ENCODE peak calls at places on chromosomes 11 and 22, in four cellular contexts. V, N, T and A are unnamed samples.

GRCh38 chr22:36787594-36787993 is 11.7 kb upstream of the IFT27 start:
- DNase-seq in T (no peak), V (no peak), N (no peak), A (no peak)

GRCh38 chr22:39288135-39288898 is 31.1 kb downstream of the RPL3 start:
- DNase-seq in T (no peak), V (no peak), N (no peak), A (no peak)

GRCh38 chr22:36369922-36370781 is 17.6 kb downstream of the MYH9 start:
- DNase-seq in N (peak), T (no peak), V (no peak), A (no peak)

GRCh38 chr11:79052539-79052938 is 388.3 kb downstream of the TENM4 start:
- DNase-seq in N (no peak), V (no peak), T (no peak), A (no peak)

GRCh38 chr11:121472310-121472709 is 19.5 kb upstream of the SORL1-AS1 start:
- DNase-seq in V (no peak), N (no peak), T (no peak), A (no peak)

GRCh38 chr11:128500488-128500887 is 86.9 kb downstream of the ETS1 start:
- DNase-seq in N (no peak), T (no peak), V (no peak), A (no peak)

GRCh38 chr11:89489930-89490329 is 1.2 kb downstream of the NOX4 start:
- DNase-seq in T (no peak), V (no peak), N (no peak), A (no peak)

GRCh38 chr11:57778318-57779037 is 16.9 kb downstream of the CTNND1 start:
- DNase-seq in T (peak), V (no peak), N (peak), A (peak)

GRCh38 chr11:31793264-31793663 is 17.9 kb downstream of the PAX6 start:
- DNase-seq in N (no peak), V (no peak), T (no peak), A (no peak)

GRCh38 chr22:39808087-39808486 is 85.5 kb downstream of the ENTHD1 start:
- DNase-seq in V (no peak), T (peak), N (peak), A (peak)

GRCh38 chr11:1155274-1155693 is 2.5 kb upstream of the MUC5AC start:
- DNase-seq in N (no peak), V (no peak), T (no peak), A (no peak)

GRCh38 chr11:559020-559620 is 1.4 kb downstream of the LMNTD2 start:
- DNase-seq in T (no peak), V (no peak), N (no peak), A (no peak)

DNA sequence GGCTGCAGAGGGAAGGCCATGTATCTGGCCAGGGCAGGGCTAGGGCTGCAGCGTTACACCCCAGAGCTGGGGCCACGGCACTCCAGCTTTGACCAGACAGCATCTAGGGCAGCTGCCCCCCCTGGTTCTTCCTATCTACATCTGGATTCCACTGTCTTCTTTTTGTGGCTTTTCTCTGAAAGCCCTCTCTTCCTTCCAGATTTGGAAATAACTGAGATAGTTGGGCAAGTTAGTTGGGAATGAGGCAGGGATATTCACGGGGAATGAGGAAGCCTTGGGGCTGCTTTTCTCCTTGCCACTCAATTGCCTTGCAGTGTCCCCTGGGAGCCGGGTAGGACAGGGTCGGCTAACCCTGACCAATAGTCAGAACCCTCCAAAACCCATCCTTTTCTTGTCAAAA is 26.8 kb downstream of the CLMP start:
- DNase-seq in N (no peak), V (no peak), T (no peak), A (no peak)
- H3K9ac ChIP-seq in N (no peak), V (no peak), T (no peak), A (no peak)

GRCh38 chr11:61592176-61592575 is 11.3 kb upstream of the SYT7 start:
- DNase-seq in T (no peak), N (no peak), V (no peak), A (no peak)

GRCh38 chr11:61586792-61587430 is 6.0 kb upstream of the SYT7 start:
- DNase-seq in N (peak), T (no peak), V (no peak), A (no peak)

GRCh38 chr11:61587541-61587941 is 6.7 kb upstream of the SYT7 start:
- DNase-seq in V (no peak), T (peak), N (no peak), A (peak)

GRCh38 chr11:61587951-61588695 is 7.2 kb upstream of the SYT7 start:
- DNase-seq in T (peak), V (no peak), N (no peak), A (peak)

GRCh38 chr11:61589961-61590360 is 9.1 kb upstream of the SYT7 start:
- DNase-seq in N (no peak), T (no peak), V (no peak), A (no peak)
- TF ChIP-seq SUZ12 in N (no peak), T (no peak), V (no peak), A (no peak)

GRCh38 chr22:38103641-38104040 is 6.8 kb downstream of the BAIAP2L2 start:
- DNase-seq in V (no peak), T (no peak), N (no peak), A (no peak)

GRCh38 chr22:38097058-38097457 is 13.1 kb upstream of the SLC16A8 start:
- DNase-seq in T (no peak), N (no peak), V (no peak), A (no peak)

GRCh38 chr22:38098410-38099249 is 11.9 kb downstream of the BAIAP2L2 start:
- DNase-seq in V (no peak), T (no peak), N (no peak), A (no peak)

GRCh38 chr22:38097557-38098409 is 12.7 kb downstream of the BAIAP2L2 start:
- DNase-seq in V (no peak), T (peak), N (no peak), A (no peak)
- H3K9ac ChIP-seq in V (no peak), T (no peak), N (no peak), A (peak)

DNA sequence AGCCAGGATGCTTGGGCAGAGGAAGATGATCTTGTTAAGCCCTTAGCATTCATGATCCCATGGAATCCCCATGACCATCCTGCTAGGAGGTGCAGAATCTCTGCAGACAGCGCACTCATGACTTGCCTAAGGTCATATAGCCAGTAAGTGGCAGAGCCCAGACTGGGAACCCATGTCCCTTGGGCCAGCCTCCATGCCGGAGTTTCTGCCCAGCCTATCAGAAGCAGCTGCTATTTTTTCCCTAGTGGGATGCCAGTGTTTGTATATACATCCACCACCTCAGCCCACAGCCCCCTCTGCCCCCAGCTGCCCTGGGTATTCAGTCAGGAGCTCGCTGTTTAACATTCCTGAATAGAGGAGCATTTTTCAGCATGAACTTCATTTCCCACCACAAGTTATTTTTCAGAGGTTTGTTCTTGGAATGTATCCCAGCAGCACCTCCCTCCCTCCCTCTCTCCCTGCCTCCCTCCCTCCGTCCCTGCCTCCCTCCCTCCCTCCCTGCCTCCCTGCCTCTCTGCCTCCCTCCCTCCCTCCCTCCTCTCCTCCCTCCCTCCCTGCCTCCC is 34.4 kb upstream of the SUSD2 start:
- DNase-seq in N (no peak), V (no peak), T (peak), A (no peak)
- TF ChIP-seq SUZ12 in N (no peak), V (no peak), T (no peak), A (no peak)

DNA sequence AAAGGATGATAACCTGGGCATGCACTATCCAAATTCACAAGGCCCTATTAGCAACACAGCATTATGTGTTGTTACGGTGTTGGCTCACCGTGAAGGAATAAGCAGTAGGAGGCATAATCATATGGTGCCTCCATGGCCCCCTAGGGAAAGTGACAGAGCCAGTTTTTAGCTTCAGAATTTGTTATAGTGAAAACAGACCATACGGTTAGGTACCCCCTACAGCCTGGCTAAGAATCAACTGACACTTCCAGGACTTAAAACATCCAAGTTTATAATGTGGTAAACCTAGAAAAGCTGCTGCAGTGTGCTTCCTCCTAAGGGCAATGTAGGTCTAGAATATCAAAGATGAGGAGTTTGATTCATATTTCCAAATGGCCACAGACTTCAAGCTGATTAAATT is 30.4 kb downstream of the KIF18A start:
- DNase-seq in N (no peak), T (no peak), V (no peak), A (no peak)
- H3K9ac ChIP-seq in N (no peak), T (no peak), V (no peak), A (no peak)

GRCh38 chr11:36304349-36304748 is 8.3 kb downstream of the PRR5L start:
- DNase-seq in V (no peak), N (no peak), T (no peak), A (no peak)
- TF ChIP-seq SUZ12 in V (no peak), N (no peak), T (no peak), A (no peak)

GRCh38 chr11:116190861-116191260 is 581.9 kb downstream of the BUD13 start:
- DNase-seq in T (no peak), N (no peak), V (no peak), A (no peak)

GRCh38 chr11:116192509-116193206 is 580.1 kb downstream of the BUD13 start:
- DNase-seq in V (no peak), N (no peak), T (no peak), A (no peak)

GRCh38 chr11:116190206-116190605 is 582.6 kb downstream of the BUD13 start:
- DNase-seq in T (no peak), N (no peak), V (no peak), A (no peak)

GRCh38 chr11:116194156-116194904 is 578.5 kb downstream of the BUD13 start:
- DNase-seq in N (no peak), T (no peak), V (no peak), A (no peak)

GRCh38 chr11:116193321-116194114 is 579.3 kb downstream of the BUD13 start:
- DNase-seq in T (peak), V (no peak), N (peak), A (no peak)
- H3K9ac ChIP-seq in T (no peak), V (no peak), N (peak), A (peak)

GRCh38 chr22:46585340-46586122 is 34.7 kb upstream of the GRAMD4 start:
- DNase-seq in T (peak), V (no peak), N (no peak), A (no peak)

GRCh38 chr22:46583571-46583970 is 36.6 kb upstream of the GRAMD4 start:
- DNase-seq in T (no peak), N (no peak), V (no peak), A (no peak)

GRCh38 chr22:46582281-46582811 is 37.8 kb upstream of the GRAMD4 start:
- DNase-seq in T (no peak), N (no peak), V (no peak), A (no peak)

GRCh38 chr22:46586123-46586519 is 34.1 kb upstream of the GRAMD4 start:
- DNase-seq in V (no peak), N (no peak), T (no peak), A (no peak)

DNA sequence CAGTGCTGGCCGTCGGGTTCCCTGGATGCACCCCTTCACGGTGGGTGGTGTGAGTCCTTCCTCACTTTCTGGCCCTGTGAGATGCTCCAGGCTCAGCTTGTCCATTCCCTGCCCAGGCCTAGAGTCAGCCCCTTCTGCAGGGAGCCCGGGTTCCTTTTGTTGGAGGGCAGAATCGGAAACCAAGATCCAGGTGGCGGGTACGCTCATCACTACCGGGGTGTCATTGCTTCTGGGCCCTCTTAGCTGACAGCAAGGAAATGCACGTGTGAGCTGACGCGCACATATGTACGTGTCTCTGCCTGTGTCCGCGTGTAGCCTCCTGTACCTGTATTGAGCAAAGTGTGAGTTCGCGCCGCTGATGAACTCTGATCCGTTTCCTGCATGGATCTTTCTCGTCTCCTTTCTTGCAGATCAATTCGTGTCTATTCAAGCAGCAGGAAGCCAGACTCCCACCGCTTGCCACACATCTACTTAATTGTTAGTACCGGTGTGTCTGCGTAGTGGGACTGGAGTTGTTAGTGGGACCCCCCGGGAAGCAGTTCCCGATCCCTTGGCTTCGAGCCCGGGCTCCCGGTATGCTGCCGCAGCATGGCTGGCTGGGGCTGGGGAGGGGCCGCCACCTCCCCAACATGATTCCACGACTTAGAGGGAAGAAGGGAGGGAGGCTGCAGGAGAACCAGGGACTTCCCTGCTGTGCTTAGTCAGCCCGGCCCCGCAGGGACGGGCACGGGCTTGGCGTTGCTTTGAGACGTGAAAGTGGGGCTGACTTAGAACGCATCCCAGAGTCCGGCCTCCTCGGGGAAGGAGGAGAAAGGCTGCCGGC is 35.9 kb upstream of the GRAMD4 start:
- DNase-seq in N (no peak), V (no peak), T (peak), A (no peak)
- TF ChIP-seq SUZ12 in N (no peak), V (no peak), T (no peak), A (no peak)

GRCh38 chr11:33291004-33291777 is 34.0 kb downstream of the HIPK3 start:
- DNase-seq in V (peak), T (no peak), N (no peak), A (no peak)
- H3K9ac ChIP-seq in V (no peak), T (no peak), N (no peak), A (no peak)